ENCODE peak calls at places on chromosomes 1 and 21, in five cellular contexts. O, W, R, I and X are unnamed samples. For H3K27me3, the result is how much of the 10 kb centered on the place peaks cover.

GRCh38 chr21:17679002-17679600 is 66.4 kb upstream of the BTG3 start:
- DNase-seq in R (no peak), W (peak), O (peak), I (peak), X (peak)

GRCh38 chr21:44089001-44089911 is 17.9 kb upstream of the PWP2 start:
- DNase-seq in R (no peak), W (no peak), I (peak), O (no peak), X (no peak)

GRCh38 chr1:239547987-239548386 is 161.6 kb downstream of the CHRM3 start:
- DNase-seq in I (peak), R (no peak), W (no peak), O (no peak), X (no peak)

GRCh38 chr21:23936991-23937390 is 1670.3 kb downstream of the MRPL39 start:
- DNase-seq in I (no peak), R (no peak), O (no peak), W (no peak), X (no peak)

GRCh38 chr1:10398278-10398733 is 558 bp upstream of the PGD start:
- DNase-seq in W (no peak), O (no peak), I (no peak), R (no peak), X (peak)

GRCh38 chr1:99988210-99988765 is 18.5 kb downstream of the SLC35A3 start:
- DNase-seq in I (no peak), O (no peak), W (no peak), R (no peak), X (no peak)

GRCh38 chr1:179142889-179143299 is 61.0 kb downstream of the TOR3A start:
- DNase-seq in O (peak), I (no peak), W (peak), R (no peak), X (no peak)

GRCh38 chr1:57844382-57844980 is 420.6 kb upstream of the DAB1 start:
- DNase-seq in W (no peak), I (no peak), O (no peak), R (no peak), X (no peak)

GRCh38 chr1:67832737-67833594 is at the start of gene GNG12:
- DNase-seq in W (peak), I (no peak), O (peak), R (peak), X (peak)

GRCh38 chr1:202505356-202505755 is 156.9 kb downstream of the PPP1R12B start:
- DNase-seq in W (no peak), O (peak), I (no peak), R (no peak), X (no peak)

GRCh38 chr1:207020016-207020708 is 12.4 kb downstream of the C1orf116 start:
- DNase-seq in I (no peak), O (no peak), W (peak), R (no peak), X (no peak)

GRCh38 chr1:244302889-244303609 is 148.7 kb downstream of the ADSS2 start:
- DNase-seq in I (no peak), W (peak), O (no peak), R (no peak), X (no peak)

GRCh38 chr1:10252508-10252907 is 42.1 kb downstream of the KIF1B start:
- DNase-seq in O (peak), R (peak), W (peak), I (no peak), X (no peak)

GRCh38 chr1:46194641-46195179 is 3.5 kb downstream of the POMGNT1 start:
- DNase-seq in I (no peak), W (no peak), R (no peak), O (no peak), X (no peak)

GRCh38 chr1:226578946-226579639 is 30.5 kb downstream of the STUM start:
- DNase-seq in I (no peak), W (no peak), R (no peak), O (no peak), X (no peak)

GRCh38 chr1:37177230-37177864 is 143.0 kb upstream of the GRIK3 start:
- DNase-seq in W (peak), I (no peak), R (peak), O (peak), X (peak)

GRCh38 chr1:53266038-53266437 is 27.7 kb upstream of the MAGOH start:
- DNase-seq in O (no peak), I (no peak), W (no peak), R (no peak), X (no peak)

GRCh38 chr1:54984126-54984842 is 3.9 kb downstream of the TMEM61 start:
- DNase-seq in I (no peak), R (no peak), W (no peak), O (no peak), X (no peak)

GRCh38 chr1:235239821-235240220 is 78.8 kb upstream of the RBM34 start:
- DNase-seq in W (no peak), O (peak), I (no peak), R (no peak), X (no peak)
- H3K27me3 ChIP-seq in W (under half), O (under half), I (under half), R (under half), X (under half)

GRCh38 chr1:152110365-152110859 is 4.8 kb downstream of the TCHH start:
- DNase-seq in O (peak), I (peak), R (no peak), W (no peak), X (peak)
- H3K27me3 ChIP-seq in O (half or more), I (half or more), R (half or more), W (half or more), X (under half)

DNA sequence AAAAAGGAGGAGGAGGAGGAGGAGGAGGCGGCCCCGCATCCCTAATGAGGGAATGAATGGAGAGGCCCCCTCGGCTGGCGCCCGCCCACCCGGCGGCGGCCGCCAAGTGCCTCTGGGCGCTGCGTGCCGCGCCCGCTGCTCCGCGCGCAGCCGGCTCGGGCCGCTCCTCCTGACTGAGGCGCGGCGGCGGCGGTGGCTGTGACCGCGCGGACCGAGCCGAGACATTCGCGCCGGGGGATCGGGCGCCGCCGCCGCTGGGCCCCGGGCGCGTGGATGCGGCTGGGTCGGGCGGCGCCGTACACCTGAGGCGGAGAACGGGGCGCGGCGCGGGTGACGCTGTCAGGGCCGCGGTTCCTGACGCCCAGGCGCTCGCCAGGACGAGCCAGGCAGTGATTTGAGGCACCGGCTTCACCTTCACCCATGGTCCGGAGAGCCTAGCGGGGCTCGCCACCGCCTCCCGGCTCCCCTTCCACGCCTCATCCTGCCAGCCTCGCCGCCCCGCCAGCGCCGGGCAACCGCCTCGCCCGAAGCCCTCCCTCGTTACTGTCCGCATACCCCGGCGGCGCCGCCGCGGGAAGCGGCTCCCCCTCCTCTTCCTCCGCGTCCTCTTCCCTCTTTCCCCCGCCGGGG is at the start of gene MARK1:
- DNase-seq in O (peak), R (peak), W (no peak), I (peak), X (peak)
- H3K27me3 ChIP-seq in O (under half), R (under half), W (under half), I (under half), X (under half)

DNA sequence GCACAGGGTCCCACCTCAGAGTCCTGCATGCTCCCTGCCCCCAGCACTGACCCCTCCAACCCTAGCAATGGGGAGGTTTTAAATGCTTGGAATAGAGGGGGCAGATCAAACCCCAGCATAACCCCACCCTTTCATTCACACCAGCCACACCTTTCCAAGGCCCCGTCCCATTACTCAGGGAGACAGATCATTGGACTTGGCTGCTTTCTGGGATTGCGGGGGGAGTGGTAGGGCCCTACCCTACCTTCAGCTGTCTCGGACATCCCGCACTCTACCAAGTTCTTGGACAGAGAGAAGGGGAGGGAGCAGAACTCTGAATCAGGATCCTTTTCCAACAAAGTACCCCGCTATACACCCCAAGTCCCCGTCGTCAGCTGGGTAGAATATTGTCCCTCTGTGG is 983 bp downstream of the PADI2 start:
- DNase-seq in I (no peak), O (no peak), W (no peak), R (no peak), X (no peak)
- H3K27me3 ChIP-seq in I (under half), O (half or more), W (under half), R (under half), X (half or more)

GRCh38 chr21:9756677-9757076 is 764.7 kb upstream of the TPTE start:
- DNase-seq in I (no peak), W (no peak), R (no peak), O (no peak), X (no peak)
- H3K27me3 ChIP-seq in I (under half), W (under half), R (under half), O (under half), X (under half)